ENCODE peak calls at places on chromosome 18, in eight cellular contexts. One of them, this sample, is unnamed.

GRCh38 chr18:67400502-67401117 is 115.9 kb downstream of the DSEL start:
- DNase-seq in endothelial cell of umbilical vein: peak; percentile 25
- DNase-seq in MM.1S: no peak
- DNase-seq in H9: no peak
- DNase-seq in HepG2: no peak
- DNase-seq in GM23248: peak; percentile 44
- DNase-seq in IMR-90: peak; percentile 78
- DNase-seq in fibroblast of lung: peak; percentile 68
- DNase-seq in this sample: no peak

GRCh38 chr18:23238152-23238531 is 102.9 kb downstream of the CABLES1 start:
- DNase-seq in fibroblast of lung: peak; percentile 92
- DNase-seq in H9: no peak
- DNase-seq in GM23248: peak; percentile 95
- DNase-seq in HepG2: no peak
- DNase-seq in IMR-90: peak; percentile 60
- DNase-seq in MM.1S: no peak
- DNase-seq in endothelial cell of umbilical vein: peak; percentile 71
- DNase-seq in this sample: no peak

GRCh38 chr18:31943895-31944816 is 1.2 kb upstream of the TRAPPC8 start:
- DNase-seq in endothelial cell of umbilical vein: peak; percentile 4
- DNase-seq in HepG2: no peak
- DNase-seq in H9: no peak
- DNase-seq in MM.1S: no peak
- DNase-seq in fibroblast of lung: no peak
- DNase-seq in GM23248: no peak
- DNase-seq in IMR-90: no peak
- DNase-seq in this sample: no peak

GRCh38 chr18:57837917-57838548 is 34.9 kb upstream of the ATP8B1 start:
- DNase-seq in GM23248: no peak
- DNase-seq in HepG2: no peak
- DNase-seq in H9: no peak
- DNase-seq in endothelial cell of umbilical vein: peak; percentile 91
- DNase-seq in MM.1S: peak; percentile 16
- DNase-seq in IMR-90: peak; percentile 37
- DNase-seq in fibroblast of lung: peak; percentile 70
- DNase-seq in this sample: no peak

GRCh38 chr18:46546111-46546640 is 110.8 kb downstream of the LOXHD1 start:
- DNase-seq in HepG2: no peak
- DNase-seq in endothelial cell of umbilical vein: no peak
- DNase-seq in MM.1S: no peak
- DNase-seq in H9: no peak
- DNase-seq in IMR-90: no peak
- DNase-seq in fibroblast of lung: peak; percentile 26
- DNase-seq in GM23248: no peak
- DNase-seq in this sample: no peak

GRCh38 chr18:28176933-28177827 is at the start of gene CDH2:
- DNase-seq in HepG2: peak; percentile 77
- DNase-seq in MM.1S: peak; percentile 72
- DNase-seq in IMR-90: peak; percentile 85
- DNase-seq in H9: peak; percentile 87
- DNase-seq in endothelial cell of umbilical vein: peak; percentile 79
- DNase-seq in fibroblast of lung: peak; percentile 94
- DNase-seq in GM23248: peak; percentile 91
- DNase-seq in this sample: peak; percentile 88

GRCh38 chr18:10213526-10213925 is 240.9 kb upstream of the APCDD1 start:
- DNase-seq in IMR-90: peak; percentile 33
- DNase-seq in MM.1S: peak; percentile 45
- DNase-seq in endothelial cell of umbilical vein: peak; percentile 4
- DNase-seq in H9: no peak
- DNase-seq in fibroblast of lung: no peak
- DNase-seq in HepG2: no peak
- DNase-seq in GM23248: peak; percentile 15
- DNase-seq in this sample: peak; percentile 62

GRCh38 chr18:46250084-46250811 is 146.1 kb downstream of the HAUS1 start:
- DNase-seq in fibroblast of lung: peak; percentile 92
- DNase-seq in HepG2: no peak
- DNase-seq in endothelial cell of umbilical vein: peak; percentile 76
- DNase-seq in MM.1S: peak; percentile 96
- DNase-seq in GM23248: peak; percentile 59
- DNase-seq in H9: no peak
- DNase-seq in IMR-90: peak; percentile 92
- DNase-seq in this sample: peak; percentile 75

GRCh38 chr18:49691177-49691608 is 122.1 kb downstream of the ACAA2 start:
- DNase-seq in GM23248: peak; percentile 96
- DNase-seq in IMR-90: peak; percentile 93
- DNase-seq in HepG2: no peak
- DNase-seq in endothelial cell of umbilical vein: peak; percentile 76
- DNase-seq in fibroblast of lung: peak; percentile 99
- DNase-seq in MM.1S: no peak
- DNase-seq in H9: no peak
- DNase-seq in this sample: no peak

GRCh38 chr18:6886931-6887330 is 157.4 kb downstream of the ARHGAP28 start:
- DNase-seq in GM23248: no peak
- DNase-seq in fibroblast of lung: no peak
- DNase-seq in H9: no peak
- DNase-seq in IMR-90: no peak
- DNase-seq in HepG2: no peak
- DNase-seq in endothelial cell of umbilical vein: no peak
- DNase-seq in MM.1S: no peak
- DNase-seq in this sample: no peak

GRCh38 chr18:55470826-55471225 is 117.2 kb downstream of the TCF4 start:
- DNase-seq in MM.1S: no peak
- DNase-seq in HepG2: no peak
- DNase-seq in endothelial cell of umbilical vein: no peak
- DNase-seq in IMR-90: no peak
- DNase-seq in fibroblast of lung: no peak
- DNase-seq in GM23248: no peak
- DNase-seq in H9: no peak
- DNase-seq in this sample: no peak

GRCh38 chr18:8936646-8937045 is 165.9 kb upstream of the NDUFV2 start:
- DNase-seq in endothelial cell of umbilical vein: no peak
- DNase-seq in MM.1S: no peak
- DNase-seq in H9: no peak
- DNase-seq in HepG2: no peak
- DNase-seq in fibroblast of lung: no peak
- DNase-seq in GM23248: no peak
- DNase-seq in IMR-90: no peak
- DNase-seq in this sample: no peak

GRCh38 chr18:58044370-58045264 is 591 bp downstream of the NEDD4L start:
- DNase-seq in MM.1S: peak; percentile 40
- DNase-seq in GM23248: peak; percentile 55
- DNase-seq in IMR-90: peak; percentile 34
- DNase-seq in fibroblast of lung: peak; percentile 30
- DNase-seq in HepG2: no peak
- DNase-seq in endothelial cell of umbilical vein: peak; percentile 40
- DNase-seq in H9: peak; percentile 63
- DNase-seq in this sample: peak; percentile 63

GRCh38 chr18:4851301-4851700 is 345.8 kb downstream of the AKAIN1 start:
- DNase-seq in MM.1S: no peak
- DNase-seq in fibroblast of lung: no peak
- DNase-seq in HepG2: no peak
- DNase-seq in IMR-90: no peak
- DNase-seq in H9: no peak
- DNase-seq in GM23248: no peak
- DNase-seq in endothelial cell of umbilical vein: no peak
- DNase-seq in this sample: no peak

GRCh38 chr18:22412502-22412901 is 5.2 kb downstream of the CTAGE1 start:
- DNase-seq in fibroblast of lung: peak; percentile 89
- DNase-seq in H9: no peak
- DNase-seq in endothelial cell of umbilical vein: no peak
- DNase-seq in IMR-90: peak; percentile 69
- DNase-seq in GM23248: peak; percentile 83
- DNase-seq in MM.1S: no peak
- DNase-seq in HepG2: no peak
- DNase-seq in this sample: no peak

GRCh38 chr18:50424877-50425690 is 50.2 kb downstream of the SKA1 start:
- DNase-seq in fibroblast of lung: peak; percentile 90
- DNase-seq in HepG2: peak; percentile 86
- DNase-seq in MM.1S: no peak
- DNase-seq in H9: no peak
- DNase-seq in GM23248: no peak
- DNase-seq in IMR-90: peak; percentile 50
- DNase-seq in endothelial cell of umbilical vein: peak; percentile 63
- DNase-seq in this sample: peak; percentile 77

GRCh38 chr18:53567935-53568574 is 656.4 kb downstream of the MBD2 start:
- DNase-seq in endothelial cell of umbilical vein: peak; percentile 29
- DNase-seq in fibroblast of lung: peak; percentile 16
- DNase-seq in IMR-90: peak; percentile 13
- DNase-seq in H9: no peak
- DNase-seq in HepG2: peak; percentile 29
- DNase-seq in GM23248: peak; percentile 50
- DNase-seq in MM.1S: peak; percentile 28
- DNase-seq in this sample: peak; percentile 34

GRCh38 chr18:46035701-46036680 is 36.1 kb downstream of the PSTPIP2 start:
- DNase-seq in MM.1S: no peak
- DNase-seq in IMR-90: peak; percentile 72
- DNase-seq in endothelial cell of umbilical vein: no peak
- DNase-seq in HepG2: no peak
- DNase-seq in fibroblast of lung: peak; percentile 83
- DNase-seq in H9: no peak
- DNase-seq in GM23248: peak; percentile 89
- DNase-seq in this sample: no peak

GRCh38 chr18:1663879-1664705 is 759.4 kb downstream of the ADCYAP1 start:
- DNase-seq in GM23248: peak; percentile 23
- DNase-seq in H9: peak; percentile 72
- DNase-seq in MM.1S: peak; percentile 47
- DNase-seq in fibroblast of lung: peak; percentile 3
- DNase-seq in endothelial cell of umbilical vein: peak; percentile 13
- DNase-seq in HepG2: peak; percentile 44
- DNase-seq in IMR-90: no peak
- DNase-seq in this sample: peak; percentile 76

GRCh38 chr18:25327631-25328030 is 24.3 kb downstream of the ZNF521 start:
- DNase-seq in GM23248: no peak
- DNase-seq in MM.1S: no peak
- DNase-seq in endothelial cell of umbilical vein: no peak
- DNase-seq in H9: no peak
- DNase-seq in IMR-90: no peak
- DNase-seq in HepG2: no peak
- DNase-seq in fibroblast of lung: no peak
- DNase-seq in this sample: no peak
- H4K20me1 ChIP-seq in GM23248: no peaks in the 10 kb centered on the region
- H4K20me1 ChIP-seq in MM.1S: no peaks in the 10 kb centered on the region
- H4K20me1 ChIP-seq in endothelial cell of umbilical vein: peaks cover 6% of the 10 kb centered on the region
- H4K20me1 ChIP-seq in H9: no peaks in the 10 kb centered on the region
- H4K20me1 ChIP-seq in IMR-90: peaks cover 22% of the 10 kb centered on the region
- H4K20me1 ChIP-seq in HepG2: no peaks in the 10 kb centered on the region
- H4K20me1 ChIP-seq in fibroblast of lung: no peaks in the 10 kb centered on the region
- H4K20me1 ChIP-seq in this sample: no peaks in the 10 kb centered on the region

DNA sequence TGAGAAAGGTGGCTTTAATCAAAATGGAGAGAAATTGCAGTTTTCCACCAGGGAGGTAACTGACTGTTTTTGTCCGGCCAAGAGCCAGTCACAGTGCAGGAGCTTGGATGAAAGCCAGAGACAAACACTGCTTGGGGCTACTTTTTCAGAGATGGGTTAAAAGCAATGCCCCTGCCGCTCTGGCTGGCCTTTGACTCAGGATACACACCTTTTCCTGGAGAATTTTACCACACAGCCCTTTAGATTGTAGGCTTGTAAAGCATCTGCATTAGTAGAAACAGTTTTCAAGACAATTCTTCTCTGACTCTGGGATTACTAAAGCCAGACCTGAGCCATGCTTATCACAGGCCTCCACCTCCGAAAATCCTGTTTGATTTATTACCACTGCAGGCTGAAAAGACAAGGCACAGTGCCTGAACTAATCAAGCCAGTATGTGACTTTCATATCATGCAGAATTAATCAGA is 79.7 kb downstream of the CCBE1 start:
- DNase-seq in endothelial cell of umbilical vein: no peak
- DNase-seq in fibroblast of lung: peak; percentile 15
- DNase-seq in H9: no peak
- DNase-seq in GM23248: no peak
- DNase-seq in HepG2: no peak
- DNase-seq in IMR-90: no peak
- DNase-seq in MM.1S: no peak
- DNase-seq in this sample: no peak
- H4K20me1 ChIP-seq in endothelial cell of umbilical vein: no peaks in the 10 kb centered on the region
- H4K20me1 ChIP-seq in fibroblast of lung: no peaks in the 10 kb centered on the region
- H4K20me1 ChIP-seq in H9: no peaks in the 10 kb centered on the region
- H4K20me1 ChIP-seq in GM23248: no peaks in the 10 kb centered on the region
- H4K20me1 ChIP-seq in HepG2: no peaks in the 10 kb centered on the region
- H4K20me1 ChIP-seq in IMR-90: peaks cover 22% of the 10 kb centered on the region
- H4K20me1 ChIP-seq in MM.1S: no peaks in the 10 kb centered on the region
- H4K20me1 ChIP-seq in this sample: no peaks in the 10 kb centered on the region

GRCh38 chr18:48599391-48599790 is 60.6 kb downstream of the CTIF start:
- DNase-seq in HepG2: no peak
- DNase-seq in H9: no peak
- DNase-seq in GM23248: no peak
- DNase-seq in IMR-90: peak; percentile 55
- DNase-seq in fibroblast of lung: no peak
- DNase-seq in endothelial cell of umbilical vein: no peak
- DNase-seq in MM.1S: no peak
- DNase-seq in this sample: no peak
- H4K20me1 ChIP-seq in HepG2: no peaks in the 10 kb centered on the region
- H4K20me1 ChIP-seq in H9: no peaks in the 10 kb centered on the region
- H4K20me1 ChIP-seq in GM23248: peaks cover 30% of the 10 kb centered on the region
- H4K20me1 ChIP-seq in IMR-90: peaks cover 81% of the 10 kb centered on the region
- H4K20me1 ChIP-seq in fibroblast of lung: peaks cover 2% of the 10 kb centered on the region
- H4K20me1 ChIP-seq in endothelial cell of umbilical vein: no peaks in the 10 kb centered on the region
- H4K20me1 ChIP-seq in MM.1S: no peaks in the 10 kb centered on the region
- H4K20me1 ChIP-seq in this sample: peaks cover 10% of the 10 kb centered on the region

DNA sequence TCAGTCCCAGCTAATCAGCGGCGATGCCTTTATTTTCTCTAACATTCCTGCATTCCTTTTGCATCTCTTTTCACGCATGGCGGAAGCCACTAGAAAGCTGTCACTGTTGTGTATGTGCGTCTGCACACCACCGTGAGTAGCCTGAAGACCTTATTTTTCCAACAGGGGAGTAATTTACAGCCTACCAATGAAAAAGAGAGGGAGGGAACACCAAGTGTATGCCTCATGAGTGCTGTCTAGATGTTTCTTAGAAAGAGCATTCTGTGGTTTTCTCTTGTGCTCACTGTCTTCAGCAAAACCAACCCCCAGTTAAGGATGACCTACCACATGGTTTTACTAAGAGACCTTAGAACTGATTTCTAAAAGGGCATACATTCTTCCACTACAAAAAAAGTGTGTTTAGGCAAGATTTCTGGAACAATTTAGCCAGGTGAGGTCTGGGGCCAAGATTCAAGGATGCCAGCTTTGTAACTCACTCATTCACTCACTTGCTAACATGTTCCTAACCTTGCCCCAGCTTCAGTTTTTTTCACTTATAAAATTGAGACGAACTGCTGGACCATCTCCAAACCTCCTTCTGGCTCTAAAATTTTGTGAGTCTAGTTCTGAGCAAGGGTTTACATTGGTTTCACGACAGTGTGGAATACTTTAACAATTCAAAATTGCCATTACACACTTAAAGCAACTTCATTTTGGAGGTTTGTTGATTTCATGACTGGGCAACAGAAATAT is 51.4 kb downstream of the BCL2 start:
- DNase-seq in GM23248: peak; percentile 20
- DNase-seq in endothelial cell of umbilical vein: no peak
- DNase-seq in HepG2: no peak
- DNase-seq in H9: no peak
- DNase-seq in fibroblast of lung: peak; percentile 52
- DNase-seq in MM.1S: no peak
- DNase-seq in IMR-90: no peak
- DNase-seq in this sample: no peak
- H4K20me1 ChIP-seq in GM23248: no peaks in the 10 kb centered on the region
- H4K20me1 ChIP-seq in endothelial cell of umbilical vein: no peaks in the 10 kb centered on the region
- H4K20me1 ChIP-seq in HepG2: no peaks in the 10 kb centered on the region
- H4K20me1 ChIP-seq in H9: no peaks in the 10 kb centered on the region
- H4K20me1 ChIP-seq in fibroblast of lung: no peaks in the 10 kb centered on the region
- H4K20me1 ChIP-seq in MM.1S: no peaks in the 10 kb centered on the region
- H4K20me1 ChIP-seq in IMR-90: no peaks in the 10 kb centered on the region
- H4K20me1 ChIP-seq in this sample: no peaks in the 10 kb centered on the region